ENCODE peak calls at places on chromosomes 3 and 15, in seven cellular contexts. One of them, this sample, is unnamed.
A peak's percentile ranks its signal among the peaks of the same experiment; 100 is the strongest.

GRCh38 chr15:31267161-31268107 is 59.2 kb upstream of the KLF13 start:
- DNase-seq in K562: no peak
- DNase-seq in WTC11: peak; percentile 3
- DNase-seq in H1: peak; percentile 43
- DNase-seq in HEK293T: no peak
- DNase-seq in HCT116: no peak
- DNase-seq in HepG2: no peak
- DNase-seq in this sample: no peak

GRCh38 chr15:74781673-74782595 is at the start of gene CSK:
- DNase-seq in K562: peak; percentile 94
- DNase-seq in WTC11: peak; percentile 58
- DNase-seq in H1: peak; percentile 79
- DNase-seq in HEK293T: peak; percentile 98
- DNase-seq in HCT116: no peak
- DNase-seq in HepG2: no peak
- DNase-seq in this sample: no peak

GRCh38 chr3:60080648-60081047 is 1030.8 kb upstream of the CFAP20DC start:
- DNase-seq in K562: no peak
- DNase-seq in WTC11: no peak
- DNase-seq in H1: no peak
- DNase-seq in HEK293T: no peak
- DNase-seq in HCT116: no peak
- DNase-seq in HepG2: no peak
- DNase-seq in this sample: no peak

GRCh38 chr3:27507111-27507510 is 22.9 kb upstream of the SLC4A7 start:
- DNase-seq in K562: no peak
- DNase-seq in WTC11: no peak
- DNase-seq in H1: no peak
- DNase-seq in HEK293T: no peak
- DNase-seq in HCT116: no peak
- DNase-seq in HepG2: no peak
- DNase-seq in this sample: no peak

GRCh38 chr15:40770147-40770721 is 454 bp downstream of the C15orf62 start:
- DNase-seq in K562: no peak
- DNase-seq in WTC11: no peak
- DNase-seq in H1: no peak
- DNase-seq in HEK293T: no peak
- DNase-seq in HCT116: no peak
- DNase-seq in HepG2: no peak
- DNase-seq in this sample: no peak

GRCh38 chr3:57627976-57628375 is 30.8 kb upstream of the ARF4 start:
- DNase-seq in K562: no peak
- DNase-seq in WTC11: no peak
- DNase-seq in H1: no peak
- DNase-seq in HEK293T: no peak
- DNase-seq in HCT116: no peak
- DNase-seq in HepG2: no peak
- DNase-seq in this sample: no peak

GRCh38 chr3:10743366-10744097 is 72.5 kb upstream of the SLC6A11 start:
- DNase-seq in K562: no peak
- DNase-seq in WTC11: no peak
- DNase-seq in H1: no peak
- DNase-seq in HEK293T: no peak
- DNase-seq in HCT116: no peak
- DNase-seq in HepG2: no peak
- DNase-seq in this sample: no peak

GRCh38 chr15:67183443-67184169 is 70.9 kb downstream of the AAGAB start:
- DNase-seq in K562: no peak
- DNase-seq in WTC11: no peak
- DNase-seq in H1: no peak
- DNase-seq in HEK293T: no peak
- DNase-seq in HCT116: no peak
- DNase-seq in HepG2: peak; percentile 84
- DNase-seq in this sample: no peak

GRCh38 chr15:44066211-44066827 is 128.8 kb downstream of the FRMD5 start:
- DNase-seq in K562: peak; percentile 63
- DNase-seq in WTC11: peak; percentile 63
- DNase-seq in H1: peak; percentile 73
- DNase-seq in HEK293T: peak; percentile 43
- DNase-seq in HCT116: peak; percentile 68
- DNase-seq in HepG2: peak; percentile 71
- DNase-seq in this sample: peak; percentile 25

GRCh38 chr3:154954750-154955149 is 125.4 kb upstream of the MME start:
- DNase-seq in K562: peak; percentile 37
- DNase-seq in WTC11: no peak
- DNase-seq in H1: no peak
- DNase-seq in HEK293T: peak; percentile 23
- DNase-seq in HCT116: peak; percentile 51
- DNase-seq in HepG2: no peak
- DNase-seq in this sample: no peak

GRCh38 chr3:150738688-150739087 is 24.3 kb downstream of the SIAH2 start:
- DNase-seq in K562: peak; percentile 53
- DNase-seq in WTC11: no peak
- DNase-seq in H1: no peak
- DNase-seq in HEK293T: no peak
- DNase-seq in HCT116: no peak
- DNase-seq in HepG2: no peak
- DNase-seq in this sample: no peak

GRCh38 chr3:73056365-73057150 is 4.9 kb upstream of the EBLN2 start:
- DNase-seq in K562: no peak
- DNase-seq in WTC11: no peak
- DNase-seq in H1: no peak
- DNase-seq in HEK293T: peak; percentile 39
- DNase-seq in HCT116: peak; percentile 32
- DNase-seq in HepG2: peak; percentile 50
- DNase-seq in this sample: no peak

GRCh38 chr3:98695816-98696215 is 67.3 kb upstream of the ST3GAL6 start:
- DNase-seq in K562: no peak
- DNase-seq in WTC11: no peak
- DNase-seq in H1: no peak
- DNase-seq in HEK293T: no peak
- DNase-seq in HCT116: no peak
- DNase-seq in HepG2: no peak
- DNase-seq in this sample: no peak

GRCh38 chr3:129040579-129041300 is 19.8 kb upstream of the GP9 start:
- DNase-seq in K562: no peak
- DNase-seq in WTC11: no peak
- DNase-seq in H1: no peak
- DNase-seq in HEK293T: no peak
- DNase-seq in HCT116: no peak
- DNase-seq in HepG2: no peak
- DNase-seq in this sample: no peak

GRCh38 chr3:71109977-71110285 is 473.6 kb downstream of the FOXP1 start:
- DNase-seq in K562: no peak
- DNase-seq in WTC11: no peak
- DNase-seq in H1: no peak
- DNase-seq in HEK293T: no peak
- DNase-seq in HCT116: no peak
- DNase-seq in HepG2: no peak
- DNase-seq in this sample: no peak

GRCh38 chr3:104149154-104149553 is 1217.6 kb upstream of the ALCAM start:
- DNase-seq in K562: no peak
- DNase-seq in WTC11: no peak
- DNase-seq in H1: no peak
- DNase-seq in HEK293T: no peak
- DNase-seq in HCT116: no peak
- DNase-seq in HepG2: no peak
- DNase-seq in this sample: no peak

GRCh38 chr15:49215768-49216739 is 46.0 kb downstream of the GALK2 start:
- DNase-seq in K562: no peak
- DNase-seq in WTC11: peak; percentile 19
- DNase-seq in H1: no peak
- DNase-seq in HEK293T: peak; percentile 13
- DNase-seq in HCT116: peak; percentile 16
- DNase-seq in HepG2: no peak
- DNase-seq in this sample: peak; percentile 38

GRCh38 chr15:42152196-42152920 is 4.1 kb downstream of the PLA2G4F start:
- DNase-seq in K562: no peak
- DNase-seq in WTC11: no peak
- DNase-seq in H1: no peak
- DNase-seq in HEK293T: no peak
- DNase-seq in HCT116: no peak
- DNase-seq in HepG2: no peak
- DNase-seq in this sample: no peak

GRCh38 chr15:81181220-81181619 is 15.5 kb upstream of the IL16 start:
- DNase-seq in K562: no peak
- DNase-seq in WTC11: no peak
- DNase-seq in H1: no peak
- DNase-seq in HEK293T: no peak
- DNase-seq in HCT116: no peak
- DNase-seq in HepG2: no peak
- DNase-seq in this sample: no peak

GRCh38 chr15:73249499-73249898 is 119.3 kb downstream of the HCN4 start:
- DNase-seq in K562: no peak
- DNase-seq in WTC11: no peak
- DNase-seq in H1: no peak
- DNase-seq in HEK293T: no peak
- DNase-seq in HCT116: no peak
- DNase-seq in HepG2: no peak
- DNase-seq in this sample: no peak
- TF ChIP-seq SP1 in K562: no peak
- TF ChIP-seq SP1 in WTC11: no peak
- TF ChIP-seq SP1 in H1: no peak
- TF ChIP-seq SP1 in HEK293T: no peak
- TF ChIP-seq SP1 in HCT116: no peak
- TF ChIP-seq SP1 in HepG2: no peak
- TF ChIP-seq SP1 in this sample: no peak

GRCh38 chr3:194446754-194447153 is 40.0 kb downstream of the ATP13A3 start:
- DNase-seq in K562: no peak
- DNase-seq in WTC11: no peak
- DNase-seq in H1: no peak
- DNase-seq in HEK293T: no peak
- DNase-seq in HCT116: no peak
- DNase-seq in HepG2: peak; percentile 68
- DNase-seq in this sample: no peak

GRCh38 chr3:194447657-194448056 is 39.1 kb downstream of the ATP13A3 start:
- DNase-seq in K562: no peak
- DNase-seq in WTC11: no peak
- DNase-seq in H1: no peak
- DNase-seq in HEK293T: no peak
- DNase-seq in HCT116: no peak
- DNase-seq in HepG2: no peak
- DNase-seq in this sample: no peak

GRCh38 chr3:194449913-194450312 is 36.9 kb downstream of the ATP13A3 start:
- DNase-seq in K562: no peak
- DNase-seq in WTC11: no peak
- DNase-seq in H1: no peak
- DNase-seq in HEK293T: no peak
- DNase-seq in HCT116: no peak
- DNase-seq in HepG2: no peak
- DNase-seq in this sample: no peak

GRCh38 chr3:194446172-194446571 is 40.6 kb downstream of the ATP13A3 start:
- DNase-seq in K562: no peak
- DNase-seq in WTC11: no peak
- DNase-seq in H1: no peak
- DNase-seq in HEK293T: no peak
- DNase-seq in HCT116: no peak
- DNase-seq in HepG2: no peak
- DNase-seq in this sample: no peak

GRCh38 chr3:194447161-194447560 is 39.6 kb downstream of the ATP13A3 start:
- DNase-seq in K562: peak; percentile 12
- DNase-seq in WTC11: no peak
- DNase-seq in H1: no peak
- DNase-seq in HEK293T: no peak
- DNase-seq in HCT116: no peak
- DNase-seq in HepG2: peak; percentile 67
- DNase-seq in this sample: no peak
- TF ChIP-seq SP1 in K562: no peak
- TF ChIP-seq SP1 in WTC11: no peak
- TF ChIP-seq SP1 in H1: no peak
- TF ChIP-seq SP1 in HEK293T: no peak
- TF ChIP-seq SP1 in HCT116: no peak
- TF ChIP-seq SP1 in HepG2: no peak
- TF ChIP-seq SP1 in this sample: no peak

DNA sequence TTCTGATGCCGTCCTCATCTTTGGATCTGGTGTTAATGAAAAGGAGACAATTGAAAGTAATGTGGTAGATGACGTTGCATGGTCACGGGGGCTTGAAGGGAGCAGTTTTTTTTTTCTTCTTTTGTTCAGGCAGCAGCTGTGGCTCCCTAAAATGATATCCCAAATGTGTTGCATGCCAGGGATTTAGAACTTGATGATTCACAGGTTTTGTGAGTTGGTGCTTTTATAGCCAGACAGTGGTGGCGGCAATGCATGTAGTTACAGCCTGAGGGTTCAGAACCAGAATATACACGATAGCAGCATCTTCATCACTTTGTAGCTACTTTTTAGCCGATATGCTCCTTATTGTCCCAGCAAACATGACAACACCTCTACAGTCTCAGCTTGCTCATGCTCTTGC is 133.4 kb downstream of the CHST2 start:
- DNase-seq in K562: no peak
- DNase-seq in WTC11: no peak
- DNase-seq in H1: no peak
- DNase-seq in HEK293T: no peak
- DNase-seq in HCT116: no peak
- DNase-seq in HepG2: no peak
- DNase-seq in this sample: no peak
- TF ChIP-seq SP1 in K562: no peak
- TF ChIP-seq SP1 in WTC11: no peak
- TF ChIP-seq SP1 in H1: no peak
- TF ChIP-seq SP1 in HEK293T: no peak
- TF ChIP-seq SP1 in HCT116: no peak
- TF ChIP-seq SP1 in HepG2: no peak
- TF ChIP-seq SP1 in this sample: no peak

DNA sequence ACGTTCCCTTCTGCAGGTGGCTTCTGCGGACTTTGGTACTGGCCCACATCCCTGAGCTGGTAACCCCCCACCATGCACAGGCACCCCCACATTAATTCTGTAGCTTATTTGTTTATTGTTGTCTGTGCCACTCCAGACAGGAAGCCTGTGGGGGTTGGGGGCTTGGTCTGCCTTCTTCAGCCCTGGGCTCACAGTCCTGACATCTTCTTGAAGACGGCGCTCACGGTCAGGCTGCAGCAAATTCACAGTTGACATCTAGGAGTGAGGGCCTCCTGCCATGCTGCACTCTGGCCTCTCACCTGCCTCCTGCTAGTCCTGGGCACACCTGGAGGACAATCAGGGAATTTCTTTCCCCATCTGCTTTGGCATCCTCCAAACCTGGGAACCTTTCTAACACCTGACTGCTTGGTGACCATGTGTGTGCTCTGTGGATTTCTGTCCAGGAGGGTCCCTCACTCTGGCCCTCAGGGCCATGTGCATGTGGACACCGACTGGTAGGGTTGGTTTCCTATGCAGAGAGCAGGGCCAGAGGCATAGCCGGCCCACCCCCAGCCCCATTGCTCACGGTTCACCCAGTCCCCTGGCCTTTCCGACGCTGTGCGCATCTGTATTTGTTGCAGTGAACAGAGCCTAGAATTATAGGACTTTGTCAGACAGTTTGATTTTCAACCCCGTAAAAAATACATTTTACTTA is 68.8 kb downstream of the APBA2 start:
- DNase-seq in K562: no peak
- DNase-seq in WTC11: no peak
- DNase-seq in H1: peak; percentile 39
- DNase-seq in HEK293T: no peak
- DNase-seq in HCT116: no peak
- DNase-seq in HepG2: no peak
- DNase-seq in this sample: no peak
- TF ChIP-seq SP1 in K562: no peak
- TF ChIP-seq SP1 in WTC11: no peak
- TF ChIP-seq SP1 in H1: no peak
- TF ChIP-seq SP1 in HEK293T: no peak
- TF ChIP-seq SP1 in HCT116: no peak
- TF ChIP-seq SP1 in HepG2: no peak
- TF ChIP-seq SP1 in this sample: no peak